ENCODE peak calls at places on chromosome 3, in seven cellular contexts. One of them, this sample, is unnamed. For H3K36me3, the result is how much of the 10 kb centered on the place peaks cover.

GRCh38 chr3:183845608-183846288 is 20.4 kb upstream of the MAP6D1 start:
- DNase-seq in OCI-LY7: no peak
- DNase-seq in IMR-90: peak
- DNase-seq in GM06990: no peak
- DNase-seq in fibroblast of lung: peak
- DNase-seq in Panc1: no peak
- DNase-seq in lower lobe of right lung: no peak
- DNase-seq in this sample: no peak

GRCh38 chr3:54891540-54891897 is 36.3 kb downstream of the LRTM1 start:
- DNase-seq in lower lobe of right lung: peak
- DNase-seq in IMR-90: peak
- DNase-seq in GM06990: no peak
- DNase-seq in Panc1: peak
- DNase-seq in OCI-LY7: no peak
- DNase-seq in fibroblast of lung: peak
- DNase-seq in this sample: peak

GRCh38 chr3:102400142-102400541 is 34.7 kb upstream of the ZPLD1 start:
- DNase-seq in GM06990: no peak
- DNase-seq in IMR-90: peak
- DNase-seq in OCI-LY7: no peak
- DNase-seq in Panc1: no peak
- DNase-seq in lower lobe of right lung: no peak
- DNase-seq in fibroblast of lung: peak
- DNase-seq in this sample: no peak

GRCh38 chr3:120503727-120504616 is 53.2 kb upstream of the FSTL1 start:
- DNase-seq in GM06990: no peak
- DNase-seq in Panc1: no peak
- DNase-seq in IMR-90: no peak
- DNase-seq in lower lobe of right lung: no peak
- DNase-seq in fibroblast of lung: no peak
- DNase-seq in OCI-LY7: no peak
- DNase-seq in this sample: no peak

GRCh38 chr3:52774066-52774713 is 3.2 kb upstream of the ITIH1 start:
- DNase-seq in IMR-90: no peak
- DNase-seq in GM06990: no peak
- DNase-seq in Panc1: no peak
- DNase-seq in lower lobe of right lung: peak
- DNase-seq in OCI-LY7: no peak
- DNase-seq in fibroblast of lung: no peak
- DNase-seq in this sample: no peak

GRCh38 chr3:185267193-185267592 is 13.3 kb upstream of the EHHADH start:
- DNase-seq in OCI-LY7: no peak
- DNase-seq in lower lobe of right lung: no peak
- DNase-seq in Panc1: no peak
- DNase-seq in fibroblast of lung: no peak
- DNase-seq in IMR-90: no peak
- DNase-seq in GM06990: no peak
- DNase-seq in this sample: no peak

GRCh38 chr3:183581496-183582155 is 26.1 kb upstream of the KLHL6 start:
- DNase-seq in IMR-90: no peak
- DNase-seq in OCI-LY7: peak
- DNase-seq in Panc1: no peak
- DNase-seq in fibroblast of lung: no peak
- DNase-seq in GM06990: no peak
- DNase-seq in lower lobe of right lung: no peak
- DNase-seq in this sample: no peak

GRCh38 chr3:46702246-46703012 is 1.2 kb downstream of the TMIE start:
- DNase-seq in IMR-90: no peak
- DNase-seq in fibroblast of lung: no peak
- DNase-seq in lower lobe of right lung: peak
- DNase-seq in GM06990: no peak
- DNase-seq in Panc1: no peak
- DNase-seq in OCI-LY7: no peak
- DNase-seq in this sample: no peak

GRCh38 chr3:182244222-182244971 is 532.7 kb downstream of the SOX2 start:
- DNase-seq in Panc1: no peak
- DNase-seq in GM06990: no peak
- DNase-seq in OCI-LY7: no peak
- DNase-seq in IMR-90: no peak
- DNase-seq in lower lobe of right lung: no peak
- DNase-seq in fibroblast of lung: no peak
- DNase-seq in this sample: no peak

GRCh38 chr3:98567646-98568280 is 25.6 kb downstream of the CPOX start:
- DNase-seq in lower lobe of right lung: no peak
- DNase-seq in OCI-LY7: no peak
- DNase-seq in fibroblast of lung: no peak
- DNase-seq in GM06990: no peak
- DNase-seq in Panc1: no peak
- DNase-seq in IMR-90: no peak
- DNase-seq in this sample: no peak

GRCh38 chr3:184559336-184559735 is 2.2 kb upstream of the EPHB3 start:
- DNase-seq in Panc1: no peak
- DNase-seq in OCI-LY7: no peak
- DNase-seq in IMR-90: no peak
- DNase-seq in fibroblast of lung: no peak
- DNase-seq in lower lobe of right lung: peak
- DNase-seq in GM06990: no peak
- DNase-seq in this sample: no peak

GRCh38 chr3:45773044-45773443 is 23.3 kb downstream of the SLC6A20 start:
- DNase-seq in lower lobe of right lung: no peak
- DNase-seq in OCI-LY7: no peak
- DNase-seq in GM06990: no peak
- DNase-seq in fibroblast of lung: no peak
- DNase-seq in IMR-90: no peak
- DNase-seq in Panc1: no peak
- DNase-seq in this sample: no peak

GRCh38 chr3:182370949-182371348 is 422.4 kb upstream of the ATP11B start:
- DNase-seq in GM06990: no peak
- DNase-seq in IMR-90: no peak
- DNase-seq in lower lobe of right lung: no peak
- DNase-seq in OCI-LY7: no peak
- DNase-seq in fibroblast of lung: peak
- DNase-seq in Panc1: no peak
- DNase-seq in this sample: no peak

GRCh38 chr3:170426240-170426797 is 7.7 kb downstream of the CLDN11 start:
- DNase-seq in GM06990: no peak
- DNase-seq in fibroblast of lung: peak
- DNase-seq in IMR-90: no peak
- DNase-seq in Panc1: no peak
- DNase-seq in lower lobe of right lung: no peak
- DNase-seq in OCI-LY7: no peak
- DNase-seq in this sample: no peak

GRCh38 chr3:74532446-74532845 is 82.0 kb downstream of the CNTN3 start:
- DNase-seq in fibroblast of lung: peak
- DNase-seq in IMR-90: peak
- DNase-seq in lower lobe of right lung: no peak
- DNase-seq in Panc1: no peak
- DNase-seq in GM06990: no peak
- DNase-seq in OCI-LY7: no peak
- DNase-seq in this sample: no peak

GRCh38 chr3:39184968-39185285 is 7.5 kb downstream of the XIRP1 start:
- DNase-seq in IMR-90: no peak
- DNase-seq in lower lobe of right lung: no peak
- DNase-seq in Panc1: no peak
- DNase-seq in fibroblast of lung: no peak
- DNase-seq in OCI-LY7: no peak
- DNase-seq in GM06990: no peak
- DNase-seq in this sample: no peak

GRCh38 chr3:50204804-50205718 is at the start of gene SLC38A3:
- DNase-seq in OCI-LY7: no peak
- DNase-seq in Panc1: no peak
- DNase-seq in lower lobe of right lung: no peak
- DNase-seq in fibroblast of lung: no peak
- DNase-seq in IMR-90: no peak
- DNase-seq in GM06990: no peak
- DNase-seq in this sample: peak

GRCh38 chr3:128324911-128325592 is 141.6 kb downstream of the DNAJB8 start:
- DNase-seq in fibroblast of lung: no peak
- DNase-seq in IMR-90: no peak
- DNase-seq in GM06990: no peak
- DNase-seq in lower lobe of right lung: no peak
- DNase-seq in Panc1: no peak
- DNase-seq in OCI-LY7: no peak
- DNase-seq in this sample: no peak

GRCh38 chr3:124916837-124917409 is 17.6 kb downstream of the MUC13 start:
- DNase-seq in fibroblast of lung: no peak
- DNase-seq in IMR-90: no peak
- DNase-seq in GM06990: no peak
- DNase-seq in Panc1: no peak
- DNase-seq in lower lobe of right lung: no peak
- DNase-seq in OCI-LY7: no peak
- DNase-seq in this sample: no peak

GRCh38 chr3:104908761-104909160 is 457.9 kb upstream of the ALCAM start:
- DNase-seq in IMR-90: no peak
- DNase-seq in lower lobe of right lung: no peak
- DNase-seq in Panc1: no peak
- DNase-seq in fibroblast of lung: no peak
- DNase-seq in GM06990: no peak
- DNase-seq in OCI-LY7: no peak
- DNase-seq in this sample: no peak

GRCh38 chr3:172371544-172371943 is 76.7 kb downstream of the GHSR start:
- DNase-seq in Panc1: no peak
- DNase-seq in fibroblast of lung: no peak
- DNase-seq in OCI-LY7: no peak
- DNase-seq in IMR-90: no peak
- DNase-seq in GM06990: no peak
- DNase-seq in lower lobe of right lung: no peak
- DNase-seq in this sample: no peak

GRCh38 chr3:136546718-136547117 is 205.5 kb downstream of the STAG1 start:
- DNase-seq in Panc1: no peak
- DNase-seq in fibroblast of lung: peak
- DNase-seq in GM06990: no peak
- DNase-seq in OCI-LY7: peak
- DNase-seq in lower lobe of right lung: no peak
- DNase-seq in IMR-90: peak
- DNase-seq in this sample: no peak

GRCh38 chr3:89179355-89179997 is 72.1 kb downstream of the EPHA3 start:
- DNase-seq in Panc1: no peak
- DNase-seq in GM06990: no peak
- DNase-seq in OCI-LY7: no peak
- DNase-seq in IMR-90: no peak
- DNase-seq in fibroblast of lung: peak
- DNase-seq in lower lobe of right lung: no peak
- DNase-seq in this sample: no peak

GRCh38 chr3:11530153-11530721 is 113.5 kb downstream of the VGLL4 start:
- DNase-seq in OCI-LY7: no peak
- DNase-seq in fibroblast of lung: peak
- DNase-seq in Panc1: no peak
- DNase-seq in lower lobe of right lung: no peak
- DNase-seq in IMR-90: peak
- DNase-seq in GM06990: no peak
- DNase-seq in this sample: no peak

GRCh38 chr3:194312186-194312742 is 38.9 kb downstream of the CPN2 start:
- DNase-seq in fibroblast of lung: no peak
- DNase-seq in Panc1: no peak
- DNase-seq in IMR-90: no peak
- DNase-seq in GM06990: no peak
- DNase-seq in OCI-LY7: no peak
- DNase-seq in lower lobe of right lung: no peak
- DNase-seq in this sample: no peak

GRCh38 chr3:175392653-175393052 is 533.5 kb downstream of the NAALADL2 start:
- DNase-seq in GM06990: no peak
- DNase-seq in Panc1: no peak
- DNase-seq in lower lobe of right lung: no peak
- DNase-seq in fibroblast of lung: peak
- DNase-seq in IMR-90: peak
- DNase-seq in OCI-LY7: no peak
- DNase-seq in this sample: no peak

DNA sequence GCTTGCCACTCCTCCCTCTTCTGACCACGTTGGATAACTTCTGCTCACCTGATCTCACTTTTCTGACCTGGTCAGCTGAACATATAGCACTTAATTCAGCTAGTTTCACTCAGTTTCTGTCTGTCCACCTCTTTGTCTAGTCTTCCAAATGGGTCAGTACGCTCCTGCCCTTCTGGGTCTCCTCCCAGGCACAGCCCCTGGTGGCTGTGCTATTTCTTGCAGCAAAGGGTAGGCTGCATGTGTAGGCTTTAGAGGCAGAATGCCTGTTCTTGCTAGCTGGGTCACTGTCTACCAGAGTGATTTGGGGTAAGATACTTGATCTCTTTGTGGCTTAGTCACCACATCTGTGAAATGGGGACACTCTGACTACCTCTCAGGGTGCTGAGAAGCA is 2.4 kb upstream of the RBP1 start:
- DNase-seq in IMR-90: no peak
- DNase-seq in lower lobe of right lung: no peak
- DNase-seq in GM06990: no peak
- DNase-seq in OCI-LY7: no peak
- DNase-seq in fibroblast of lung: no peak
- DNase-seq in Panc1: no peak
- DNase-seq in this sample: no peak
- TF ChIP-seq CTCF in IMR-90: no peak
- TF ChIP-seq CTCF in lower lobe of right lung: no peak
- TF ChIP-seq CTCF in GM06990: peak
- TF ChIP-seq CTCF in OCI-LY7: no peak
- TF ChIP-seq CTCF in fibroblast of lung: no peak
- TF ChIP-seq CTCF in Panc1: no peak
- TF ChIP-seq CTCF in this sample: peak

GRCh38 chr3:15255215-15255614 is 49.2 kb downstream of the CAPN7 start:
- DNase-seq in OCI-LY7: no peak
- DNase-seq in Panc1: no peak
- DNase-seq in fibroblast of lung: no peak
- DNase-seq in lower lobe of right lung: no peak
- DNase-seq in GM06990: no peak
- DNase-seq in IMR-90: no peak
- DNase-seq in this sample: no peak
- H3K36me3 ChIP-seq in OCI-LY7: half or more
- H3K36me3 ChIP-seq in Panc1: under half
- H3K36me3 ChIP-seq in fibroblast of lung: under half
- H3K36me3 ChIP-seq in lower lobe of right lung: half or more
- H3K36me3 ChIP-seq in GM06990: under half
- H3K36me3 ChIP-seq in IMR-90: under half
- H3K36me3 ChIP-seq in this sample: under half

DNA sequence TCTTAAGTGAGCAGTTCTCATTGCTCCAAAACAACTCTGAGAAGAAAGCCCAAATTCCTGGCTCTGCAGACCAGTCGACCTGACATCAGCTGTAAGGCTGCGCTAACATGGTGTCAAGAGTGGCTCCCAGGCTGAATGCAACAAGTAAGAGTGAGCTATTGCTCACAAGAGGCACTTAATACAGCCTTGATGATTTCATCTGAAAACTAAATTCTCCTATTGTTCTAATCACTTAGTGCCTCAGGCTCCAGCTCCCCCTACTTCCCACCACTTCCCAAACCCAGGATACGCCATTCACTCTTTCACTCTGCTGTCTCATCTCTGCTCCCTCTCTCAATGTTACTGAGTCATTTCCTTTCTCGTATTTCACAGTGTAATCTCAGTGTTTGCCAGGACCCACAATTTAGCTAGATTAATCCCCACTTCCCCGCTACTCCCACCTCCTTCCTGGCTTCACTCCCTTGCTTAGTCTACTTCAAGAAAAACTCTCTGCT is 81.7 kb downstream of the WWTR1 start:
- DNase-seq in GM06990: no peak
- DNase-seq in Panc1: peak
- DNase-seq in fibroblast of lung: peak
- DNase-seq in lower lobe of right lung: no peak
- DNase-seq in IMR-90: peak
- DNase-seq in OCI-LY7: no peak
- DNase-seq in this sample: peak
- H3K4me3 ChIP-seq in GM06990: no peak
- H3K4me3 ChIP-seq in Panc1: peak
- H3K4me3 ChIP-seq in fibroblast of lung: peak
- H3K4me3 ChIP-seq in lower lobe of right lung: no peak
- H3K4me3 ChIP-seq in IMR-90: no peak
- H3K4me3 ChIP-seq in OCI-LY7: no peak
- H3K4me3 ChIP-seq in this sample: no peak

GRCh38 chr3:156135921-156136655 is 15.7 kb downstream of the KCNAB1 start:
- DNase-seq in GM06990: no peak
- DNase-seq in lower lobe of right lung: no peak
- DNase-seq in fibroblast of lung: no peak
- DNase-seq in IMR-90: no peak
- DNase-seq in OCI-LY7: no peak
- DNase-seq in Panc1: no peak
- DNase-seq in this sample: peak
- TF ChIP-seq CTCF in GM06990: peak
- TF ChIP-seq CTCF in lower lobe of right lung: no peak
- TF ChIP-seq CTCF in fibroblast of lung: no peak
- TF ChIP-seq CTCF in IMR-90: no peak
- TF ChIP-seq CTCF in OCI-LY7: peak
- TF ChIP-seq CTCF in Panc1: peak
- TF ChIP-seq CTCF in this sample: peak

This sample was measured in BE2C.